ENCODE peak calls at places on chromosome 20, in eight cellular contexts. One of them, this sample, is unnamed.
A peak's percentile ranks its signal among the peaks of the same experiment; 100 is the strongest.

GRCh38 chr20:24503352-24503931 is 34.0 kb downstream of the SYNDIG1 start:
- DNase-seq in HEK293T: no peak
- DNase-seq in activated naive CD4-positive, alpha-beta T cell treated with anti-CD3 and anti-CD28 coated beads, Interleukin-2, amount 50 U/mL, for 72 hours: no peak
- DNase-seq in EH: peak; percentile 41
- DNase-seq in choroid plexus epithelial cell: peak; percentile 78
- DNase-seq in COR-L47: no peak
- DNase-seq in HCT116: no peak
- DNase-seq in esophagus squamous epithelium: no peak
- DNase-seq in this sample: no peak

GRCh38 chr20:24337074-24337473 is 132.4 kb upstream of the SYNDIG1 start:
- DNase-seq in HEK293T: no peak
- DNase-seq in activated naive CD4-positive, alpha-beta T cell treated with anti-CD3 and anti-CD28 coated beads, Interleukin-2, amount 50 U/mL, for 72 hours: no peak
- DNase-seq in EH: peak; percentile 77
- DNase-seq in choroid plexus epithelial cell: peak; percentile 68
- DNase-seq in COR-L47: no peak
- DNase-seq in HCT116: no peak
- DNase-seq in esophagus squamous epithelium: no peak
- DNase-seq in this sample: no peak

GRCh38 chr20:14219801-14220461 is 117.5 kb downstream of the FLRT3 start:
- DNase-seq in HEK293T: no peak
- DNase-seq in activated naive CD4-positive, alpha-beta T cell treated with anti-CD3 and anti-CD28 coated beads, Interleukin-2, amount 50 U/mL, for 72 hours: no peak
- DNase-seq in EH: no peak
- DNase-seq in choroid plexus epithelial cell: no peak
- DNase-seq in COR-L47: no peak
- DNase-seq in HCT116: peak; percentile 15
- DNase-seq in esophagus squamous epithelium: no peak
- DNase-seq in this sample: no peak

GRCh38 chr20:44720617-44720993 is 5.4 kb downstream of the CCN5 start:
- DNase-seq in HEK293T: no peak
- DNase-seq in activated naive CD4-positive, alpha-beta T cell treated with anti-CD3 and anti-CD28 coated beads, Interleukin-2, amount 50 U/mL, for 72 hours: no peak
- DNase-seq in EH: peak; percentile 91
- DNase-seq in choroid plexus epithelial cell: no peak
- DNase-seq in COR-L47: peak; percentile 33
- DNase-seq in HCT116: peak; percentile 48
- DNase-seq in esophagus squamous epithelium: no peak
- DNase-seq in this sample: peak; percentile 41

GRCh38 chr20:39429716-39430115 is 467.6 kb downstream of the DHX35 start:
- DNase-seq in HEK293T: peak; percentile 12
- DNase-seq in activated naive CD4-positive, alpha-beta T cell treated with anti-CD3 and anti-CD28 coated beads, Interleukin-2, amount 50 U/mL, for 72 hours: no peak
- DNase-seq in EH: no peak
- DNase-seq in choroid plexus epithelial cell: no peak
- DNase-seq in COR-L47: no peak
- DNase-seq in HCT116: no peak
- DNase-seq in esophagus squamous epithelium: no peak
- DNase-seq in this sample: no peak

GRCh38 chr20:51511861-51512619 is 30.5 kb downstream of the NFATC2 start:
- DNase-seq in HEK293T: no peak
- DNase-seq in activated naive CD4-positive, alpha-beta T cell treated with anti-CD3 and anti-CD28 coated beads, Interleukin-2, amount 50 U/mL, for 72 hours: no peak
- DNase-seq in EH: no peak
- DNase-seq in choroid plexus epithelial cell: no peak
- DNase-seq in COR-L47: no peak
- DNase-seq in HCT116: no peak
- DNase-seq in esophagus squamous epithelium: no peak
- DNase-seq in this sample: no peak

GRCh38 chr20:50393242-50393641 is 116.9 kb upstream of the PTPN1 start:
- DNase-seq in HEK293T: no peak
- DNase-seq in activated naive CD4-positive, alpha-beta T cell treated with anti-CD3 and anti-CD28 coated beads, Interleukin-2, amount 50 U/mL, for 72 hours: no peak
- DNase-seq in EH: no peak
- DNase-seq in choroid plexus epithelial cell: no peak
- DNase-seq in COR-L47: no peak
- DNase-seq in HCT116: no peak
- DNase-seq in esophagus squamous epithelium: no peak
- DNase-seq in this sample: no peak

GRCh38 chr20:57990396-57990987 is 238.0 kb downstream of the ANKRD60 start:
- DNase-seq in HEK293T: no peak
- DNase-seq in activated naive CD4-positive, alpha-beta T cell treated with anti-CD3 and anti-CD28 coated beads, Interleukin-2, amount 50 U/mL, for 72 hours: no peak
- DNase-seq in EH: peak; percentile 83
- DNase-seq in choroid plexus epithelial cell: peak; percentile 21
- DNase-seq in COR-L47: no peak
- DNase-seq in HCT116: no peak
- DNase-seq in esophagus squamous epithelium: no peak
- DNase-seq in this sample: no peak